ENCODE peak calls at places on chromosomes 12 and 14, in nine cellular contexts. D is heart left ventricle, E is ovary, V is uterus, Q is HepG2, B is DND-41, J is cardiac muscle cell, S is dorsolateral prefrontal cortex, W is GM23338. H is an unnamed sample.

GRCh38 chr14:70514168-70515069 is 20.4 kb downstream of the ADAM20 start:
- DNase-seq in D (no peak), E (no peak), V (no peak), Q (no peak), B (no peak), J (no peak), S (no peak), W (no peak), H (no peak)

GRCh38 chr14:91417134-91417982 is at the start of gene CCDC88C:
- DNase-seq in D (peak; percentile 66), E (no peak), V (peak; percentile 45), Q (peak; percentile 54), B (peak; percentile 77), J (peak; percentile 61), S (no peak), W (peak; percentile 71), H (no peak)

GRCh38 chr14:94536836-94537235 is 24.4 kb upstream of the SERPINA4 start:
- DNase-seq in D (no peak), E (no peak), V (no peak), Q (peak; percentile 71), B (no peak), J (no peak), S (no peak), W (peak; percentile 47), H (no peak)

GRCh38 chr12:98471085-98471484 is 44.3 kb upstream of the TMPO start:
- DNase-seq in D (no peak), E (peak; percentile 78), V (no peak), Q (no peak), B (no peak), J (no peak), S (no peak), W (no peak), H (peak; percentile 24)

GRCh38 chr14:101755591-101756324 is 5.8 kb upstream of the PPP2R5C start:
- DNase-seq in D (no peak), E (no peak), V (no peak), Q (no peak), B (no peak), J (no peak), S (no peak), W (no peak), H (no peak)

GRCh38 chr14:56304456-56304855 is 186.2 kb downstream of the PELI2 start:
- DNase-seq in D (no peak), E (no peak), V (no peak), Q (no peak), B (no peak), J (no peak), S (no peak), W (no peak), H (no peak)

GRCh38 chr14:97446087-97446486 is 648.9 kb downstream of the VRK1 start:
- DNase-seq in D (no peak), E (no peak), V (no peak), Q (no peak), B (peak; percentile 55), J (no peak), S (no peak), W (peak; percentile 20), H (no peak)

GRCh38 chr12:53758081-53758769 is 6.4 kb upstream of the CISTR start:
- DNase-seq in D (no peak), E (no peak), V (no peak), Q (no peak), B (no peak), J (no peak), S (no peak), W (no peak), H (no peak)

GRCh38 chr12:51118706-51119105 is 35.3 kb upstream of the CSRNP2 start:
- DNase-seq in D (no peak), E (no peak), V (no peak), Q (no peak), B (no peak), J (no peak), S (no peak), W (no peak), H (no peak)

GRCh38 chr14:58884442-58884841 is 246.7 kb downstream of the DACT1 start:
- DNase-seq in D (no peak), E (no peak), V (no peak), Q (peak; percentile 3), B (no peak), J (no peak), S (no peak), W (peak; percentile 45), H (no peak)

GRCh38 chr12:46266382-46266791 is 2.5 kb downstream of the SLC38A1 start:
- DNase-seq in D (no peak), E (no peak), V (no peak), Q (no peak), B (no peak), J (no peak), S (no peak), W (peak; percentile 58), H (no peak)

GRCh38 chr14:73786942-73787759 is 64.5 kb upstream of the PTGR2 start:
- DNase-seq in D (peak; percentile 70), E (peak; percentile 72), V (peak; percentile 67), Q (no peak), B (peak; percentile 64), J (peak; percentile 83), S (peak; percentile 58), W (peak; percentile 73), H (peak; percentile 84)

GRCh38 chr12:76899522-76899921 is 20.7 kb upstream of the CSRP2 start:
- DNase-seq in D (no peak), E (no peak), V (no peak), Q (no peak), B (no peak), J (no peak), S (no peak), W (no peak), H (no peak)

GRCh38 chr14:77238996-77239395 is 32.0 kb downstream of the NGB start:
- DNase-seq in D (no peak), E (no peak), V (no peak), Q (no peak), B (no peak), J (no peak), S (no peak), W (no peak), H (no peak)

GRCh38 chr14:56422703-56423213 is 156.8 kb upstream of the TMEM260 start:
- DNase-seq in D (peak; percentile 47), E (peak; percentile 55), V (peak; percentile 70), Q (peak; percentile 21), B (peak; percentile 62), J (peak; percentile 71), S (peak; percentile 40), W (peak; percentile 78), H (no peak)

GRCh38 chr12:85036241-85036707 is at the start of the genes LRRIQ1 and TSPAN19:
- DNase-seq in D (peak; percentile 62), E (peak; percentile 33), V (peak; percentile 38), Q (peak; percentile 54), B (no peak), J (peak; percentile 94), S (peak; percentile 47), W (peak; percentile 99), H (no peak)

GRCh38 chr12:4025420-4026358 is 152.5 kb upstream of the PARP11 start:
- DNase-seq in D (no peak), E (peak; percentile 18), V (no peak), Q (peak; percentile 22), B (no peak), J (peak; percentile 28), S (no peak), W (peak; percentile 95), H (no peak)

GRCh38 chr12:124722871-124723270 is 140.8 kb downstream of the SCARB1 start:
- DNase-seq in D (no peak), E (no peak), V (no peak), Q (no peak), B (no peak), J (no peak), S (no peak), W (no peak), H (no peak)

GRCh38 chr12:103503546-103504480 is 8.0 kb upstream of the C12orf42 start:
- DNase-seq in D (no peak), E (no peak), V (no peak), Q (peak; percentile 13), B (peak; percentile 35), J (peak; percentile 52), S (no peak), W (peak; percentile 74), H (no peak)

GRCh38 chr14:80152166-80152565 is 59.1 kb downstream of the DIO2 start:
- DNase-seq in D (no peak), E (no peak), V (no peak), Q (no peak), B (no peak), J (no peak), S (no peak), W (no peak), H (no peak)

GRCh38 chr12:93813972-93814821 is 137.0 kb downstream of the CRADD start:
- DNase-seq in D (peak; percentile 91), E (peak; percentile 82), V (peak; percentile 81), Q (peak; percentile 43), B (no peak), J (peak; percentile 19), S (peak; percentile 58), W (no peak), H (peak; percentile 95)

GRCh38 chr14:38073641-38074040 is 134.1 kb upstream of the SSTR1 start:
- DNase-seq in D (no peak), E (no peak), V (no peak), Q (no peak), B (no peak), J (no peak), S (no peak), W (no peak), H (no peak)

GRCh38 chr14:24313912-24314311 is 2.6 kb downstream of the LTB4R start:
- DNase-seq in D (peak; percentile 13), E (no peak), V (no peak), Q (no peak), B (no peak), J (no peak), S (no peak), W (no peak), H (no peak)
- H3K4me3 ChIP-seq in D (no peak overlapping the region), E (no peak overlapping the region), V (no peak overlapping the region), Q (no peak overlapping the region), B (no peak overlapping the region), J (no peak overlapping the region), S (no peak overlapping the region), W (no peak overlapping the region), H (no peak overlapping the region)

GRCh38 chr12:71754461-71755145 is at the start of gene RAB21:
- DNase-seq in D (peak; percentile 99), E (peak; percentile 97), V (peak; percentile 96), Q (peak; percentile 94), B (peak; percentile 97), J (peak; percentile 99), S (peak; percentile 98), W (peak; percentile 99), H (peak; percentile 99)
- TF ChIP-seq CTCF in D (peak; percentile 23), E (peak; percentile 21), V (peak; percentile 53), Q (peak; percentile 32), B (peak; percentile 26), J (peak; percentile 27), S (peak; percentile 47), W (peak; percentile 3), H (no peak)

DNA sequence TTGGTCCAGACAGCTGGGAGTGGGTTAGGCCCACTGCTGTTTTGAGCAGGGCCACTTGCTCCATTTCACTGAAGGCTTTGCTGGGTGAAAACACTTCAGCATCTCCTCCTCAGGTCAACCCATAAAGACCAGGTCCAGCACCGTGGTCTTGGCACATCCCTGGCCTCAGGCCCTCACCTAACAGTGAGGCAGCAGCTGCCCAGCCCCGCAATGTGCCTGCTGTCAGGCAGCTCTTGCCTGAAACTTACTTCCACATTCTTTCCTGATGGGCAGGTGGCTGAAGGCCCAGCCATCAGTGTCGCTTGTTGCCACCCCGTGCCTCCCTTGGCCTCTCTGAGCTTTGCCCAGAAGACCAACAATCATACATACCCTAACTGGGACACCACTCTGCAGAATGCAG is 54.4 kb downstream of the ANAPC7 start:
- DNase-seq in D (no peak), E (no peak), V (no peak), Q (no peak), B (no peak), J (no peak), S (no peak), W (no peak), H (peak; percentile 68)
- H3K4me3 ChIP-seq in D (no peak overlapping the region), E (no peak overlapping the region), V (no peak overlapping the region), Q (no peak overlapping the region), B (no peak overlapping the region), J (no peak overlapping the region), S (no peak overlapping the region), W (no peak overlapping the region), H (no peak overlapping the region)

GRCh38 chr12:121232977-121233627 is 23.2 kb downstream of the P2RX4 start:
- DNase-seq in D (no peak), E (no peak), V (no peak), Q (no peak), B (no peak), J (no peak), S (no peak), W (peak; percentile 59), H (no peak)
- TF ChIP-seq CTCF in D (no peak), E (no peak), V (no peak), Q (no peak), B (no peak), J (no peak), S (no peak), W (peak; percentile 46), H (no peak)

H was measured in coronary artery.